ENCODE peak calls at places on chromosome 4, in eight cellular contexts. H is activated CD8-positive, alpha-beta T cell treated with anti-CD3 and anti-CD28 coated beads for 36 hours; S is nephron progenitor cell; T is heart left ventricle; O is ovary; Y is Panc1; A is AG04450; Z is tibial artery. V is an unnamed sample.

GRCh38 chr4:38751341-38752043 is 31.3 kb downstream of the TLR10 start:
- DNase-seq in T (no peak), S (no peak), Z (no peak), A (no peak), Y (no peak), O (no peak), H (no peak), V (no peak)

GRCh38 chr4:6749340-6750171 is 33.0 kb upstream of the KIAA0232 start:
- DNase-seq in H (no peak), A (no peak), S (no peak), T (peak), Z (peak), O (no peak), Y (no peak), V (no peak)

GRCh38 chr4:80265571-80266266 is 745 bp upstream of the FGF5 start:
- DNase-seq in Z (no peak), H (no peak), T (no peak), O (no peak), A (peak), Y (no peak), S (peak), V (no peak)

GRCh38 chr4:165005352-165005751 is 26.4 kb upstream of the TRIM60 start:
- DNase-seq in H (no peak), Z (no peak), O (no peak), A (no peak), Y (no peak), S (no peak), T (no peak), V (no peak)

GRCh38 chr4:8391071-8391470 is 49.5 kb downstream of the ACOX3 start:
- DNase-seq in T (peak), O (no peak), Z (no peak), S (no peak), H (no peak), Y (no peak), A (no peak), V (no peak)

GRCh38 chr4:106530816-106531215 is 162.2 kb upstream of the GIMD1 start:
- DNase-seq in H (no peak), S (no peak), T (no peak), A (no peak), Y (no peak), O (no peak), Z (no peak), V (no peak)

GRCh38 chr4:51843309-51844156 is 580 bp downstream of the DCUN1D4 start:
- DNase-seq in H (peak), Z (peak), Y (no peak), O (peak), T (peak), S (peak), A (no peak), V (peak)

GRCh38 chr4:121951570-121952110 is at the start of gene TRPC3:
- DNase-seq in Y (no peak), H (peak), O (peak), S (peak), Z (no peak), T (peak), A (no peak), V (no peak)

GRCh38 chr4:24174622-24175021 is 284.8 kb upstream of the PPARGC1A start:
- DNase-seq in S (no peak), T (no peak), O (no peak), Z (no peak), Y (no peak), A (no peak), H (no peak), V (no peak)

GRCh38 chr4:24033626-24034025 is 143.8 kb upstream of the PPARGC1A start:
- DNase-seq in Y (no peak), O (no peak), A (no peak), T (no peak), S (no peak), H (no peak), Z (no peak), V (no peak)

GRCh38 chr4:82360298-82361177 is 13.3 kb downstream of the HNRNPD start:
- DNase-seq in Z (no peak), T (no peak), H (no peak), A (no peak), O (no peak), S (no peak), Y (no peak), V (no peak)

GRCh38 chr4:57191523-57192034 is 81.4 kb upstream of the IGFBP7 start:
- DNase-seq in O (no peak), T (no peak), Z (no peak), Y (no peak), S (peak), A (no peak), H (no peak), V (no peak)

GRCh38 chr4:101835121-101835904 is 44.8 kb downstream of the BANK1 start:
- DNase-seq in O (no peak), S (no peak), A (no peak), Y (no peak), H (no peak), Z (no peak), T (no peak), V (no peak)

GRCh38 chr4:79141530-79141929 is 184.3 kb downstream of the NAA11 start:
- DNase-seq in A (no peak), T (no peak), H (no peak), Y (no peak), S (peak), O (no peak), Z (no peak), V (no peak)

GRCh38 chr4:167114416-167114971 is 119.8 kb downstream of the SPOCK3 start:
- DNase-seq in Y (no peak), Z (no peak), T (no peak), O (no peak), S (no peak), H (no peak), A (no peak), V (no peak)

GRCh38 chr4:10157478-10158354 is 41.1 kb upstream of the WDR1 start:
- DNase-seq in O (peak), H (peak), S (peak), T (no peak), Z (peak), Y (peak), A (peak), V (peak)

GRCh38 chr4:106594291-106594952 is 225.8 kb upstream of the GIMD1 start:
- DNase-seq in Y (no peak), S (no peak), A (no peak), O (no peak), T (no peak), Z (no peak), H (no peak), V (no peak)

GRCh38 chr4:336893-337142 is 796 bp upstream of the ZNF141 start:
- DNase-seq in A (no peak), Z (no peak), S (no peak), T (no peak), O (no peak), Y (no peak), H (no peak), V (no peak)

GRCh38 chr4:169492436-169493163 is 119.8 kb downstream of the NEK1 start:
- DNase-seq in H (peak), O (no peak), Z (no peak), Y (no peak), A (no peak), S (peak), T (no peak), V (peak)
- TF ChIP-seq CTCF in H (peak), O (no peak), Z (peak), Y (peak), A (peak), S (peak), T (peak), V (peak)

DNA sequence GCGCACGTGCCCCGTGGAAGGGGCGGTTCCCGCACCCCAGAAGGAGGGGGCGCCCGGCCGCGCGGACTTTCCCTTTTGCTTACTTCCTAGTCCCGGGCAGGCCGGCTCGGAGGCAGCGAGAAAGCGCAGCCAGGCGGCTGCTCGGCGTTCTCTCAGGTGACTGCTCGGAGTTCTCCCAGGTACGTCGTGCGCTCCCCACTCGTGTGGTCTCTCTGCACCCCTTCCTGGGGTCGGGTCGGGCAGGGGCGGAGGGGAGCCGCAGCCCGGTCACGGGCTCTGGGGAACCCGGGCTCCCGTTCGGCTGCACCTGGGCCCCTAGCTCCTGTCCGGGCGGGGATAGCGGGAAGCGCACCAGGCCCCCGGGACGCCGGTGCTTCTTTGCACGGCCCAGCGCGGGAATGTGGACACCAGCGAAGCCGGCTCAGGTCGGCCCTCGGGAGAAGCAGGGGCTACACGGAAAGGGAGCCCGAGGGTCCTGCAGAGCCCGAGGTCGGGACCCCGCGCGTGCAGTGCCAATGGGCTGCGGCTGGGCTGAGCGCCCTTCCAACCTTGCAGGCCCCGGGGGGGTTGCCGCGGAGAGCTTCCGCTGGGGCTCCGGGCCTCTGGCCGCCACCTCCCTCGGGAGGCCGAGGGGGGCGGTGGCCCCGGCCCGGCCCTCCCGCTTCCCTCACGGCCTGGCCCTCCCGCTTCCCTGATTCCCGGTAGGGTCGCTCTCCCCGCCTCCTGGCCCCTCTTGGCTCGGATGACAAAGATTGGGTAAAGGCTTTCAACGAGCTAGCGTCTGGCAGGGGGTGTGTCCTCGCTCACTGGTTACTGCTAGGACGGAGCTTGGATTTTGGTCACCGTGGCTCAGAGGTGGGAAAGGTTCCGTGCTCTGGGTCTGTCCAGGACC is at the start of gene TLR2:
- DNase-seq in Y (no peak), H (peak), Z (peak), S (peak), O (peak), A (no peak), T (peak), V (peak)
- TF ChIP-seq CTCF in Y (no peak), H (no peak), Z (no peak), S (no peak), O (no peak), A (no peak), T (no peak), V (no peak)

GRCh38 chr4:133320576-133321170 is 171.6 kb downstream of the PCDH10 start:
- DNase-seq in S (peak), H (no peak), Z (no peak), Y (no peak), T (no peak), A (no peak), O (no peak), V (peak)
- TF ChIP-seq CTCF in S (peak), H (peak), Z (peak), Y (peak), T (no peak), A (peak), O (no peak), V (peak)

DNA sequence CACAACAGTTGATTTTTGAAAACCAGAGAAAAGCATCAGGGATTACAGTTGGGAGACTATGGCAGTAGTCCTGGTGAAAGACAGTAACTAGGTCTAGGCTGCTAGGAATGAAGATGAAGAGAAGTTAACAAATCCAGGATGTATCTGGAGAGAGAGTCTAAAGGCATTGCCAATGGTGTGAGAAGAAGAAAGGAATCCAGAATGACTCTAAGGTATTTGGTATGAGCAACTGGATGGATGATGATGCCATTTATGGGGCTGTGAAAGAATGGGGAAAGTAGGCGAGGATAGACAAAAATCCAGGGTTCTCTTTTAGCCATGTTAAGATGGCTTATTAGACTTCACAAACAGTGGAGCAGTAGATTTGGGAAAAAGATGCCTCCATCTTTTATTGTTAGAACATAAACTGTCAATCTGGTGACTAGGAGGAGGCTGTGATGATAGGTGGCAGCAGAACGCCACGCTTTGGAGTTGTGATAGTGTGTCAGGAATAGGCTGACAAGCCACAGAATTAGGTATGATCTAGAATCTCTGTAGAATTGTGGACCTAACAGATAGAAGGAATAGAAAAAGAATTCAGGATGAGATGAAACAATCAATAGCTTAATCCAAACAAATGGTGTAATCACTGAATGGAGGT is 27.3 kb upstream of the JADE1 start:
- DNase-seq in O (no peak), A (no peak), Y (no peak), Z (no peak), H (peak), T (no peak), S (no peak), V (peak)
- TF ChIP-seq CTCF in O (no peak), A (no peak), Y (no peak), Z (peak), H (peak), T (peak), S (no peak), V (peak)

DNA sequence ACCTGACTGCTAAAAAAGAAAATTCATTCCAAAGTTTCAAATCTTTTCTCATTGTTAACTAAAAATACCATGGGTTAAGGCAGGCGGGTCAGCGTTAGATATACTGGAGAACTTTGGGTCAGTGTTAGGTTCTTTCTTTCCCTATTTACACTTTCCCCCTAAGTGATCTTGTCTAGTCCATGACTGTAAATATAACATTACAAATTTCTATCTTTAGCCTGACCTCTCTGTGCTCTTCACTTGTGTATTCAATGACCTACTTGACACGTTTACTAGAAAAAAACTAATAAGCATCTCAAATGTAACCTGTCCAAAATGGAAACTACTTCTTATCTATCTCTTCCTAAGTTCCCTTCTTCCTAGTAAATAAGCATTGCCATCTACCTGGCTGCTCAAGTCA is 95.3 kb downstream of the JADE1 start:
- DNase-seq in A (no peak), T (no peak), Y (no peak), S (no peak), Z (no peak), O (no peak), H (no peak), V (no peak)
- TF ChIP-seq CTCF in A (no peak), T (no peak), Y (no peak), S (no peak), Z (no peak), O (no peak), H (no peak), V (no peak)

GRCh38 chr4:94131212-94131611 is 76.5 kb upstream of the SMARCAD1 start:
- DNase-seq in T (no peak), Z (no peak), O (no peak), H (no peak), A (no peak), S (no peak), Y (no peak), V (no peak)

GRCh38 chr4:94127707-94128328 is 79.8 kb upstream of the SMARCAD1 start:
- DNase-seq in Y (no peak), O (no peak), H (no peak), A (peak), Z (no peak), S (no peak), T (no peak), V (peak)

DNA sequence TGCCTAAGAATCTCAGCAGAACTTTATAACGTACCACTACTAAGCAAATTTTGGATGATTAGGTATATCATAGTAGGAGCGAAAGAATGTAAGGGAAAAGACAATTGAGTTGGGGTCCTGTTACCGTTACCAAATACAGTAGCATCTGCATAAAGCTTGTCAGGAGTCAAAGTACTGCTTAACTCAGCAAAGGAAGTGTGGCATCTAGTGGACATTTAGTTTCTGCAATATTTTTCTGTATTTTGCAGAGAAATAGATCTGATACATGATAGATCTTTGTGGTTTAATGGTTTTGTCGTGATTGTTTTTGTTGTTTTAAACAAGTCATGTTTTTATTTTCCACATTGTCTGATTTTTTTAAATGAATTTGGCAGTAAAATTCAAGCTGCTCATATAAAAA is 81.0 kb upstream of the SMARCAD1 start:
- DNase-seq in S (no peak), A (no peak), Z (no peak), H (no peak), O (no peak), T (no peak), Y (no peak), V (no peak)
- TF ChIP-seq CTCF in S (no peak), A (peak), Z (no peak), H (no peak), O (no peak), T (no peak), Y (peak), V (no peak)

DNA sequence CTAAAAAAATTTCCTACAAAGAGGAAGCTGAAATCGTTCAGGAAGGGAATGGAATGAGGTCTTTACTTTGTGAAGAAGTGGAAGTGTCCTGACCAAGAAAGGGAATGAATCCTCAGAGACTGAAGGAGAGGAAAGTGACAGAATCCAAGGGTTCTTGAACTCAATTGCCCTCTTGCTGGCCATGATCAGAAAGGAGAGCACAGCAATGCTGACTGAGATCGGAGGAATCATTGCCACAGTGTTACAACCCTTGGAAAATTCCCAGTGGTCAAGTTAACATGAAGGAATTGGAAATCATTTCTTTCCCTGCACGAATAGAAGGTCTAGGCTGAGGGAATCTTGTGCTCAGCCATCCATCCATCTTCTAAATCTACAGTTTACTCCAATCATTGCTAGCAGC is 190.0 kb upstream of the NEIL3 start:
- DNase-seq in Y (no peak), T (no peak), H (no peak), S (no peak), O (no peak), A (no peak), Z (no peak), V (no peak)
- TF ChIP-seq CTCF in Y (no peak), T (no peak), H (no peak), S (no peak), O (no peak), A (no peak), Z (no peak), V (no peak)

GRCh38 chr4:2243682-2244380 is 1.9 kb upstream of the HAUS3 start:
- DNase-seq in H (peak), Y (no peak), A (no peak), O (peak), T (no peak), Z (peak), S (peak), V (peak)
- TF ChIP-seq CTCF in H (no peak), Y (no peak), A (peak), O (no peak), T (peak), Z (peak), S (peak), V (peak)

GRCh38 chr4:2324891-2325290 is 63.0 kb upstream of the MXD4 start:
- DNase-seq in Z (no peak), A (no peak), O (no peak), T (no peak), Y (no peak), H (no peak), S (no peak), V (no peak)

GRCh38 chr4:2322227-2322626 is 60.3 kb upstream of the MXD4 start:
- DNase-seq in T (no peak), H (no peak), A (no peak), Z (peak), Y (no peak), O (no peak), S (no peak), V (no peak)

GRCh38 chr4:2321279-2322196 is 59.6 kb upstream of the MXD4 start:
- DNase-seq in Z (peak), S (no peak), T (no peak), Y (no peak), O (no peak), H (no peak), A (no peak), V (no peak)

GRCh38 chr4:2320746-2321145 is 58.8 kb upstream of the MXD4 start:
- DNase-seq in H (no peak), S (no peak), Z (peak), T (no peak), Y (no peak), A (no peak), O (no peak), V (no peak)

GRCh38 chr4:2322801-2323200 is 60.9 kb upstream of the MXD4 start:
- DNase-seq in H (no peak), A (peak), Z (no peak), T (no peak), S (no peak), O (no peak), Y (no peak), V (no peak)
- TF ChIP-seq CTCF in H (no peak), A (no peak), Z (no peak), T (no peak), S (no peak), O (no peak), Y (no peak), V (no peak)

DNA sequence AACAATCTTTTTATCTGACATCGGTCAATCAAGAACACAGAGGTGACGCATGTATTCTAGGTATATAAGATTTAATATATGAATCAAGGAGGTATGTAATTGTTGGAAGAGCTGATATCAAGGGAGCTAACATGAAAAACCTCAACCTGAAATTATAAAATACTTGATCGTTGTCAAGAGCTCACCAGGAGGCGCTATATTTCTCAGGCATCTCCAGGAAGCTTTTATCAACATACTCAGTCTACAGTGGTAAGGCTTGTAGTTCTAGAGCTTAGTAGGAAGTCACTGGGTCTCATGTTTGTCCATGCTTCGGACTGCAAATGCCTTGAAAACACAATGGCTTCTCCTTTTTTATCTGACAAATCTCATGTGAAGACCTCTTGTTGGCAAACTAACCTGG is 156.1 kb downstream of the GRXCR1 start:
- DNase-seq in Z (no peak), T (no peak), O (no peak), Y (no peak), A (no peak), H (no peak), S (no peak), V (no peak)
- TF ChIP-seq CTCF in Z (no peak), T (no peak), O (no peak), Y (no peak), A (peak), H (no peak), S (no peak), V (no peak)

V was measured in GM10248.